ENCODE peak calls at places on chromosomes 16 and 17, in nine cellular contexts. One of them, this sample, is unnamed.

GRCh38 chr16:51822471-51822870 is 671.4 kb upstream of the SALL1 start:
- DNase-seq in K562: no peak
- DNase-seq in right lobe of liver: no peak
- DNase-seq in transverse colon: no peak
- DNase-seq in prostate gland: no peak
- DNase-seq in left ventricle myocardium inferior: no peak
- DNase-seq in heart left ventricle: no peak
- DNase-seq in thoracic aorta: no peak
- DNase-seq in GM12878: no peak
- DNase-seq in this sample: peak; percentile 2

GRCh38 chr17:56648341-56648740 is 54.8 kb downstream of the NOG start:
- DNase-seq in prostate gland: no peak
- DNase-seq in K562: no peak
- DNase-seq in thoracic aorta: no peak
- DNase-seq in left ventricle myocardium inferior: no peak
- DNase-seq in GM12878: no peak
- DNase-seq in heart left ventricle: no peak
- DNase-seq in right lobe of liver: no peak
- DNase-seq in transverse colon: no peak
- DNase-seq in this sample: no peak

GRCh38 chr17:6525731-6526130 is 30.6 kb downstream of the PITPNM3 start:
- DNase-seq in transverse colon: no peak
- DNase-seq in left ventricle myocardium inferior: no peak
- DNase-seq in thoracic aorta: no peak
- DNase-seq in heart left ventricle: no peak
- DNase-seq in right lobe of liver: no peak
- DNase-seq in prostate gland: no peak
- DNase-seq in GM12878: no peak
- DNase-seq in K562: no peak
- DNase-seq in this sample: no peak

GRCh38 chr16:68179855-68180254 is 56.1 kb downstream of the ESRP2 start:
- DNase-seq in GM12878: no peak
- DNase-seq in transverse colon: no peak
- DNase-seq in prostate gland: no peak
- DNase-seq in left ventricle myocardium inferior: no peak
- DNase-seq in heart left ventricle: no peak
- DNase-seq in thoracic aorta: no peak
- DNase-seq in K562: no peak
- DNase-seq in right lobe of liver: no peak
- DNase-seq in this sample: no peak

GRCh38 chr16:84979516-84979915 is 31.8 kb downstream of the ZDHHC7 start:
- DNase-seq in heart left ventricle: no peak
- DNase-seq in transverse colon: no peak
- DNase-seq in prostate gland: no peak
- DNase-seq in thoracic aorta: no peak
- DNase-seq in left ventricle myocardium inferior: no peak
- DNase-seq in GM12878: no peak
- DNase-seq in K562: no peak
- DNase-seq in right lobe of liver: no peak
- DNase-seq in this sample: no peak

GRCh38 chr16:11310997-11311561 is 29.9 kb upstream of the PRM1 start:
- DNase-seq in K562: no peak
- DNase-seq in transverse colon: no peak
- DNase-seq in GM12878: peak; percentile 92
- DNase-seq in thoracic aorta: no peak
- DNase-seq in prostate gland: no peak
- DNase-seq in left ventricle myocardium inferior: no peak
- DNase-seq in heart left ventricle: no peak
- DNase-seq in right lobe of liver: no peak
- DNase-seq in this sample: no peak

GRCh38 chr17:50052241-50052788 is 3.6 kb upstream of the ITGA3 start:
- DNase-seq in left ventricle myocardium inferior: no peak
- DNase-seq in K562: no peak
- DNase-seq in right lobe of liver: no peak
- DNase-seq in transverse colon: no peak
- DNase-seq in thoracic aorta: no peak
- DNase-seq in heart left ventricle: no peak
- DNase-seq in prostate gland: peak; percentile 80
- DNase-seq in GM12878: no peak
- DNase-seq in this sample: no peak

GRCh38 chr17:82846061-82846691 is 6.4 kb upstream of the ZNF750 start:
- DNase-seq in right lobe of liver: no peak
- DNase-seq in heart left ventricle: no peak
- DNase-seq in GM12878: no peak
- DNase-seq in transverse colon: no peak
- DNase-seq in prostate gland: no peak
- DNase-seq in thoracic aorta: no peak
- DNase-seq in left ventricle myocardium inferior: no peak
- DNase-seq in K562: no peak
- DNase-seq in this sample: no peak

GRCh38 chr17:71360301-71360700 is 760.5 kb upstream of the SOX9 start:
- DNase-seq in prostate gland: no peak
- DNase-seq in K562: no peak
- DNase-seq in GM12878: no peak
- DNase-seq in thoracic aorta: no peak
- DNase-seq in left ventricle myocardium inferior: no peak
- DNase-seq in transverse colon: no peak
- DNase-seq in heart left ventricle: no peak
- DNase-seq in right lobe of liver: no peak
- DNase-seq in this sample: no peak

GRCh38 chr16:4675864-4676786 is 17.2 kb upstream of the NUDT16L1 start:
- DNase-seq in transverse colon: peak; percentile 46
- DNase-seq in right lobe of liver: no peak
- DNase-seq in K562: no peak
- DNase-seq in GM12878: no peak
- DNase-seq in left ventricle myocardium inferior: no peak
- DNase-seq in heart left ventricle: peak; percentile 8
- DNase-seq in prostate gland: no peak
- DNase-seq in thoracic aorta: no peak
- DNase-seq in this sample: no peak

DNA sequence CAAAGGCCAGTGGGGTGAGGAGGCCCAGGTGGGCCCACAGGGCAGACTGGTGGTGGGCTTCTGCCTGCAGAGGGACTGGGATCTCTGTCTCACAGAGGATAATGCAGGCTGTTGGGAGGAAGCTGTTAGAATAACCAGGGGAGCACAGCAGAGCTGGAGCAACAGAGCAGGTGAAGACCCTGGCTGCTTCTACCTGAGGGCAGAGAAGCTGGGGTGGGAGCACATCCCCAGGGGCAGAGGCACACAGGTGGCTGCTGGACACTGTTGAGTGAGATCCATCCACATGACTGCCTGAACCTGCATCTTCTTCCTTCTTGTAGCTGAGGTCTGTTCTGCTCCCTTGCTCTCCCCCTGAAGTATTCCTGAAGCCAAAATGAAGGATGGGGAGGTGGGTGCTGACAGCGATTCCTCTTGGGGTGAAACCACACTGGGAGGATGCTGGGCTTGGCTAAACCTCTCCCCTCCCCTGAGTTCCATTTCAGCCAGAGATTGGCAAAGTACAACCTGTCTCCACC is 1725.0 kb downstream of the TP53TG3F start:
- DNase-seq in prostate gland: no peak
- DNase-seq in transverse colon: no peak
- DNase-seq in left ventricle myocardium inferior: no peak
- DNase-seq in K562: no peak
- DNase-seq in thoracic aorta: no peak
- DNase-seq in right lobe of liver: no peak
- DNase-seq in GM12878: no peak
- DNase-seq in heart left ventricle: no peak
- DNase-seq in this sample: no peak
- TF ChIP-seq CTCF in prostate gland: no peak
- TF ChIP-seq CTCF in transverse colon: no peak
- TF ChIP-seq CTCF in left ventricle myocardium inferior: no peak
- TF ChIP-seq CTCF in K562: no peak
- TF ChIP-seq CTCF in thoracic aorta: no peak
- TF ChIP-seq CTCF in right lobe of liver: no peak
- TF ChIP-seq CTCF in GM12878: no peak
- TF ChIP-seq CTCF in heart left ventricle: no peak
- TF ChIP-seq CTCF in this sample: no peak

GRCh38 chr17:77393274-77393600 is 252.5 kb downstream of the SEC14L1 start:
- DNase-seq in K562: no peak
- DNase-seq in left ventricle myocardium inferior: no peak
- DNase-seq in thoracic aorta: no peak
- DNase-seq in transverse colon: no peak
- DNase-seq in right lobe of liver: no peak
- DNase-seq in heart left ventricle: no peak
- DNase-seq in prostate gland: no peak
- DNase-seq in GM12878: no peak
- DNase-seq in this sample: no peak
- H3K4me1 ChIP-seq in K562: peaks cover 45% of the 10 kb centered on the region
- H3K4me1 ChIP-seq in left ventricle myocardium inferior: peaks cover 91% of the 10 kb centered on the region
- H3K4me1 ChIP-seq in thoracic aorta: peaks cover 64% of the 10 kb centered on the region
- H3K4me1 ChIP-seq in transverse colon: peaks cover 55% of the 10 kb centered on the region
- H3K4me1 ChIP-seq in right lobe of liver: peaks cover 64% of the 10 kb centered on the region
- H3K4me1 ChIP-seq in heart left ventricle: peaks cover 66% of the 10 kb centered on the region
- H3K4me1 ChIP-seq in prostate gland: peaks cover 33% of the 10 kb centered on the region
- H3K4me1 ChIP-seq in GM12878: peaks cover 16% of the 10 kb centered on the region
- H3K4me1 ChIP-seq in this sample: peaks cover 62% of the 10 kb centered on the region

DNA sequence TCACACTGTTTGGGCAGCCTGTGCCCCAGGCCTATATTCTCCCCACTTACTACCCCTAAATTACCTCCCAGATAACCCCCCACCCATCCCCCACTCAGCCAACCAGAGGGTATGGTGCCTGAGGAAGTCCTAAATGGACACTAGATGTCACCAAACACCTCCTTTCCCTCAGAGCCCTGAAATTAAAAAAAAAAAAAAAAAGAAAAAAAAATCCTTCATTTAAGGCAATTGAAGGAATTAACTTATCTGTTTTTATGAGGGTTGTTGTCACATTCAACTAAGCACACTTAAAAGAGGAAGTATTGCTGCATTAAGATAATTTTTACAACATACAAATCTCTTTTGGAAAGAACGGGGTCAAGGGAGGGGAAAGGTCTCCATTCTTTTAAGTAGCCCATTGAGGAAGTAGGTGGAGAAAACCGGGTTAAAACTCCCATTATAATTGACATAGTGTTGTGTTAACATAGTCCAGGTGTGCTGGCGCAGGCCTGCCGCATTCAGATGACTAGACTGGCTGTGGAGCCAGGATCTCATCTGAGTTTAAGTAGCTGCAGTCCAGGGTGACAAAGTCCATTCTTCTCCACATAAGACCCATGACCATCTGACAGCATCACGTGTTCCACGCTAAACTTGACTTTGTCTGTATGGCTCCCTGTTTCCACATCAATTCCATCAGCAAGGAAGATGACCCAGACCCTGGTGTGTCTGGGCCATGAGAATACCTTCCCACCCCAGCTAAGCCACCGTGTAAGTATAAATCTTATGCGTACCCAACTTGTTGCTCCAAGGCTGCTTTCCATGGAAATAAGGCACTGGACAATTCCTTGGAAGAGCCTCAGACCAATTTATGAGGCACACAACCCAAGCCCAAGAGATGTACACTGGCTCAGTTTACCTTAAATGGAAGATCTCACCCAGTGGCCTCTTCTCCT is 46.4 kb downstream of the SNX11 start:
- DNase-seq in transverse colon: peak; percentile 68
- DNase-seq in heart left ventricle: no peak
- DNase-seq in right lobe of liver: peak; percentile 83
- DNase-seq in left ventricle myocardium inferior: no peak
- DNase-seq in prostate gland: no peak
- DNase-seq in GM12878: no peak
- DNase-seq in thoracic aorta: no peak
- DNase-seq in K562: peak; percentile 62
- DNase-seq in this sample: peak; percentile 5
- TF ChIP-seq CTCF in transverse colon: peak; percentile 54
- TF ChIP-seq CTCF in heart left ventricle: peak; percentile 36
- TF ChIP-seq CTCF in right lobe of liver: peak; percentile 31
- TF ChIP-seq CTCF in left ventricle myocardium inferior: peak; percentile 48
- TF ChIP-seq CTCF in prostate gland: peak; percentile 25
- TF ChIP-seq CTCF in GM12878: peak; percentile 34
- TF ChIP-seq CTCF in thoracic aorta: no peak
- TF ChIP-seq CTCF in K562: peak; percentile 68
- TF ChIP-seq CTCF in this sample: no peak

DNA sequence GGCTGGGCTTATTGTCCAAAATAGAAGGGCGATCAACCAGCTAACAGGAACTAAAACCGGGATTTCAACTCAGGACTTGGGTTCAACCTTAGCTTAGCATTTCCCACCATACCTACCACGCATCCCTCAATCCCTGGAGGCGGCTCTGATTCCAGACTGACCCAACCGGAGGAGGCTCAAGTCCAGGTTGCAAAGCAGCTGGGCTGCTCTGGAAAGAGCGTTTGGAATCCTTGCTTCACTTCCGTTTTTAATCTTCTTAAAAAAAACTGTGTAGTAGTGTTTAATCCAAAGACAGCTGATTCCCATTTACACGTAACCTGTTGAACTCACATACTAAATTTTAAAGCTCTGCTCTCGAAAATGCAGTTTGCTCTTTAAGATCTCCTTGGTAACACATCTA is 50.0 kb downstream of the NXN start:
- DNase-seq in heart left ventricle: no peak
- DNase-seq in thoracic aorta: no peak
- DNase-seq in GM12878: no peak
- DNase-seq in right lobe of liver: no peak
- DNase-seq in prostate gland: no peak
- DNase-seq in left ventricle myocardium inferior: no peak
- DNase-seq in transverse colon: no peak
- DNase-seq in K562: no peak
- DNase-seq in this sample: no peak
- H3K4me1 ChIP-seq in heart left ventricle: peaks cover 12% of the 10 kb centered on the region
- H3K4me1 ChIP-seq in thoracic aorta: peaks cover 51% of the 10 kb centered on the region
- H3K4me1 ChIP-seq in GM12878: no peaks in the 10 kb centered on the region
- H3K4me1 ChIP-seq in right lobe of liver: peaks cover 12% of the 10 kb centered on the region
- H3K4me1 ChIP-seq in prostate gland: peaks cover 10% of the 10 kb centered on the region
- H3K4me1 ChIP-seq in left ventricle myocardium inferior: peaks cover 35% of the 10 kb centered on the region
- H3K4me1 ChIP-seq in transverse colon: no peaks in the 10 kb centered on the region
- H3K4me1 ChIP-seq in K562: no peaks in the 10 kb centered on the region
- H3K4me1 ChIP-seq in this sample: peaks cover 6% of the 10 kb centered on the region

DNA sequence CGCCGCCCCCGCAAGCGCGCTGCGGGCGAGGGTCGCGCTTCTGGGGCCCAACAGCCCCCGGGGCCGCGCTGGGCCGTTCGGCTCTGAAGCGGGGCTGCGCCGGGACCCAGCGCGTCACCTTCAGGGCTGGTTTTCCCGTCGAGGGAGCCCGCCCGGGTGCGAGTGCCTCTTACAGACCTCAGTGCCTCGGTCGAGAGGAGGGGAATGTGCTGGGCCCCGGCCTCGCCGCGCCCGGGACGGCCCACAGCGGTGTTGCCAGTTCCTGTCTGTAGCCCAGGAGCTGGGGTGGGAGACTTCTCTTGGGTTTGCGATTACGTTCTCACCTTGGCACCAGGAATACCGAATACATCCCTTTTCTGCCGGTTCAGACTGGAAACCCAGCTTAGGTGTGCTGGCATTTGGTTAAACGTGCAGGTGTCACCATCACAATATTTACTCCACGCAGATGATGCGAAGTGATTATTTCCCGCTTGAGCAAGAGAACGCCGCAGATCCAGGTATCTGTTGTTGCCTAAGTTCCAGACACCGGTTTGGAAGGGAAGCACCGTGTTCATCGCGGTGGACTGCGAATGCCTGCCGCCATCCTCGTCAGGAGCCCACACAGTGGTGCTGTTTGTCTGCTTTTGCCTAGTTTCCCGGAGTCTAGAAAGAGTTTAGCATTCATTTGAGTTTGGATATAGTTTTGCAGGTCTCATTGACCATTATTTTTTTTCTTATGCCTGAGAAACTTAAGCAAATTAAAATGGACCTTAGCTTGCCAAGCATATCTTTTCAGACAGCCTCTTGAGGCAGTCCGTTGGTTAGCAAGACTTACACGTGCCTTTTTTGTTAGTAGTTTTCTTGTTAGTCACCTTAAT is 915 bp downstream of the MAP1LC3B start:
- DNase-seq in transverse colon: peak; percentile 64
- DNase-seq in GM12878: no peak
- DNase-seq in heart left ventricle: no peak
- DNase-seq in thoracic aorta: no peak
- DNase-seq in K562: no peak
- DNase-seq in left ventricle myocardium inferior: peak; percentile 34
- DNase-seq in prostate gland: no peak
- DNase-seq in right lobe of liver: peak; percentile 71
- DNase-seq in this sample: peak; percentile 62
- TF ChIP-seq CTCF in transverse colon: peak; percentile 4
- TF ChIP-seq CTCF in GM12878: peak; percentile 54
- TF ChIP-seq CTCF in heart left ventricle: peak; percentile 46
- TF ChIP-seq CTCF in thoracic aorta: peak; percentile 18
- TF ChIP-seq CTCF in K562: peak; percentile 33
- TF ChIP-seq CTCF in left ventricle myocardium inferior: peak; percentile 46
- TF ChIP-seq CTCF in prostate gland: peak; percentile 32
- TF ChIP-seq CTCF in right lobe of liver: no peak
- TF ChIP-seq CTCF in this sample: peak; percentile 52